ENCODE peak calls at places on chromosomes 6 and 20, in seven cellular contexts. N is fibroblast of pulmonary artery, H is GM23248, M is gastrocnemius medialis, A is SK-MEL-5, G is lower lobe of right lung, E is BE2C. U is an unnamed sample.
A peak's percentile ranks its signal among the peaks of the same experiment; 100 is the strongest.

GRCh38 chr6:136809461-136809860 is 12.9 kb upstream of the PEX7 start:
- DNase-seq in N (no peak), H (no peak), M (no peak), A (no peak), G (no peak), E (no peak), U (no peak)

GRCh38 chr6:25637946-25638345 is 14.1 kb upstream of the SCGN start:
- DNase-seq in N (no peak), H (no peak), M (no peak), A (no peak), G (no peak), E (no peak), U (no peak)

GRCh38 chr20:8151371-8151770 is 19.3 kb downstream of the PLCB1 start:
- DNase-seq in N (peak; percentile 50), H (no peak), M (no peak), A (no peak), G (no peak), E (no peak), U (no peak)

GRCh38 chr20:54133434-54134427 is 40.1 kb downstream of the CYP24A1 start:
- DNase-seq in N (peak; percentile 40), H (peak; percentile 64), M (no peak), A (peak; percentile 93), G (no peak), E (no peak), U (no peak)

GRCh38 chr6:29747688-29748250 is 24.5 kb downstream of the HLA-F start:
- DNase-seq in N (no peak), H (no peak), M (no peak), A (no peak), G (no peak), E (no peak), U (no peak)

GRCh38 chr6:28658475-28659249 is 133.0 kb downstream of the GPX5 start:
- DNase-seq in N (no peak), H (peak; percentile 28), M (no peak), A (peak; percentile 21), G (no peak), E (no peak), U (no peak)

GRCh38 chr6:90369024-90369519 is 72.4 kb upstream of the BACH2 start:
- DNase-seq in N (peak; percentile 100), H (peak; percentile 98), M (peak; percentile 69), A (peak; percentile 95), G (no peak), E (no peak), U (peak; percentile 96)

GRCh38 chr20:22921595-22922421 is 113.3 kb upstream of the SSTR4 start:
- DNase-seq in N (peak; percentile 83), H (peak; percentile 75), M (no peak), A (peak; percentile 40), G (no peak), E (no peak), U (peak; percentile 95)

GRCh38 chr20:4006640-4007039 is 8.7 kb downstream of the RNF24 start:
- DNase-seq in N (peak; percentile 49), H (peak; percentile 44), M (peak; percentile 67), A (no peak), G (no peak), E (peak; percentile 47), U (no peak)

GRCh38 chr20:45823949-45824835 is 2.9 kb downstream of the TNNC2 start:
- DNase-seq in N (peak; percentile 56), H (peak; percentile 65), M (peak; percentile 50), A (no peak), G (peak; percentile 53), E (peak; percentile 56), U (peak; percentile 27)

GRCh38 chr20:50872562-50873288 is 58.5 kb downstream of the ADNP start:
- DNase-seq in N (no peak), H (no peak), M (no peak), A (no peak), G (no peak), E (no peak), U (no peak)

GRCh38 chr6:81086931-81087330 is 665.5 kb downstream of the TENT5A start:
- DNase-seq in N (no peak), H (no peak), M (no peak), A (no peak), G (no peak), E (no peak), U (no peak)